ENCODE peak calls at places on chromosomes 16 and 17, in four cellular contexts. V is activated naive CD4-positive, alpha-beta T cell; I is stimulated activated CD4-positive, alpha-beta T cell treated with anti-CD3 and anti-CD28 coated beads, Interleukin-4, amount 100 ng/mL, for 4 hours; G is NCI-H1048. N is an unnamed sample.

GRCh38 chr16:49000594-49000993 is 281.0 kb downstream of the CBLN1 start:
- DNase-seq in V (no peak), I (no peak), G (no peak), N (no peak)

GRCh38 chr17:79832211-79833109 is 6.8 kb downstream of the CBX4 start:
- DNase-seq in V (no peak), I (no peak), G (no peak), N (no peak)

GRCh38 chr17:10875984-10876555 is 38.2 kb upstream of the PIRT start:
- DNase-seq in V (no peak), I (no peak), G (no peak), N (peak)

GRCh38 chr16:85089485-85089884 is 22.8 kb downstream of the CIBAR2 start:
- DNase-seq in V (no peak), I (no peak), G (no peak), N (no peak)

GRCh38 chr17:41322264-41322902 is 6.9 kb upstream of the KRTAP17-1 start:
- DNase-seq in V (no peak), I (no peak), G (peak), N (no peak)

GRCh38 chr17:74922694-74923537 is at the start of gene USH1G:
- DNase-seq in V (no peak), I (no peak), G (no peak), N (no peak)

GRCh38 chr17:2034806-2035548 is 5.0 kb downstream of the DPH1 start:
- DNase-seq in V (no peak), I (no peak), G (no peak), N (no peak)

GRCh38 chr16:50718761-50719400 is 23.0 kb upstream of the CYLD start:
- DNase-seq in V (no peak), I (no peak), G (no peak), N (no peak)

GRCh38 chr16:27670071-27670825 is 120.3 kb downstream of the KATNIP start:
- DNase-seq in V (no peak), I (no peak), G (no peak), N (no peak)

GRCh38 chr17:47873200-47874090 is 22.5 kb upstream of the SP6 start:
- DNase-seq in V (no peak), I (no peak), G (no peak), N (no peak)

GRCh38 chr17:17381438-17382059 is 78.4 kb downstream of the NT5M start:
- DNase-seq in V (no peak), I (no peak), G (no peak), N (no peak)

GRCh38 chr16:972316-973002 is 1.7 kb upstream of the LMF1 start:
- DNase-seq in V (no peak), I (no peak), G (no peak), N (no peak)

GRCh38 chr16:53752566-53752965 is 48.6 kb downstream of the FTO start:
- DNase-seq in V (no peak), I (no peak), G (no peak), N (no peak)

GRCh38 chr17:81064746-81065475 is 30.0 kb downstream of the BAIAP2 start:
- DNase-seq in V (no peak), I (no peak), G (no peak), N (no peak)

GRCh38 chr17:72518810-72519597 is 398.2 kb downstream of the SOX9 start:
- DNase-seq in V (no peak), I (no peak), G (no peak), N (no peak)

GRCh38 chr16:30927789-30928378 is 4.5 kb downstream of the FBXL19 start:
- DNase-seq in V (no peak), I (peak), G (peak), N (no peak)

GRCh38 chr17:2264023-2264860 is 39.3 kb downstream of the SMG6 start:
- DNase-seq in V (no peak), I (no peak), G (no peak), N (no peak)

GRCh38 chr16:85326113-85326793 is 214.0 kb upstream of the CIBAR2 start:
- DNase-seq in V (no peak), I (no peak), G (no peak), N (no peak)

GRCh38 chr16:28317040-28317880 is 24.9 kb downstream of the SBK1 start:
- DNase-seq in V (peak), I (peak), G (no peak), N (peak)

GRCh38 chr17:7834554-7834890 is 505 bp downstream of the KDM6B start:
- DNase-seq in V (no peak), I (peak), G (no peak), N (no peak)

GRCh38 chr16:3074860-3075545 is 9.6 kb downstream of the IL32 start:
- DNase-seq in V (peak), I (peak), G (no peak), N (no peak)

GRCh38 chr16:31008154-31008950 is 2.1 kb downstream of the STX1B start:
- DNase-seq in V (no peak), I (no peak), G (no peak), N (no peak)

GRCh38 chr16:88373927-88374492 is 8.7 kb upstream of the ZNF469 start:
- DNase-seq in V (no peak), I (no peak), G (no peak), N (no peak)

GRCh38 chr16:57781741-57782606 is 20.3 kb downstream of the KIFC3 start:
- DNase-seq in V (no peak), I (no peak), G (no peak), N (no peak)

GRCh38 chr17:78769200-78769773 is 12.8 kb downstream of the CYTH1 start:
- DNase-seq in V (no peak), I (no peak), G (no peak), N (no peak)

GRCh38 chr17:27217631-27218030 is 76.3 kb upstream of the WSB1 start:
- DNase-seq in V (no peak), I (no peak), G (no peak), N (no peak)

GRCh38 chr16:46850619-46851555 is 19.9 kb upstream of the C16orf87 start:
- DNase-seq in V (no peak), I (no peak), G (no peak), N (no peak)

GRCh38 chr17:10687497-10687896 is 9.8 kb downstream of the SCO1 start:
- DNase-seq in V (no peak), I (no peak), G (no peak), N (no peak)

N was measured in SJSA1.